ENCODE peak calls at places on chromosomes 12 and 14, in five cellular contexts. Z is stomach, Q is trophoblast cell, R is cardiac muscle cell, C is psoas muscle. H is an unnamed sample. For H3K4me1, the result is how much of the 10 kb centered on the place peaks cover.

GRCh38 chr12:114339626-114340025 is 66.3 kb downstream of the TBX5 start:
- DNase-seq in Z (no peak), Q (no peak), R (no peak), C (no peak), H (no peak)

GRCh38 chr12:57231276-57232021 is 1.9 kb downstream of the SHMT2 start:
- DNase-seq in Z (no peak), Q (no peak), R (no peak), C (no peak), H (no peak)

GRCh38 chr12:52186135-52186840 is 5.5 kb downstream of the KRT80 start:
- DNase-seq in Z (no peak), Q (peak), R (no peak), C (no peak), H (no peak)

GRCh38 chr12:42552822-42553221 is 36.7 kb downstream of the PRICKLE1 start:
- DNase-seq in Z (no peak), Q (peak), R (no peak), C (no peak), H (no peak)

GRCh38 chr14:90381011-90381790 is 15.6 kb upstream of the CALM1 start:
- DNase-seq in Z (peak), Q (no peak), R (peak), C (peak), H (no peak)

GRCh38 chr12:116213014-116213413 is 64.5 kb downstream of the MED13L start:
- DNase-seq in Z (no peak), Q (no peak), R (no peak), C (no peak), H (no peak)

GRCh38 chr12:64450711-64451486 is 1.0 kb upstream of the TBK1 start:
- DNase-seq in Z (no peak), Q (peak), R (peak), C (no peak), H (no peak)

GRCh38 chr14:105616802-105617192 is 90.4 kb downstream of the TMEM121 start:
- DNase-seq in Z (no peak), Q (no peak), R (no peak), C (no peak), H (peak)

GRCh38 chr12:8947737-8948136 is 1.7 kb downstream of the M6PR start:
- DNase-seq in Z (no peak), Q (no peak), R (no peak), C (no peak), H (no peak)

GRCh38 chr12:52980096-52980694 is 26.1 kb upstream of the EIF4B start:
- DNase-seq in Z (no peak), Q (no peak), R (no peak), C (no peak), H (no peak)

GRCh38 chr14:66444271-66444987 is 41.7 kb upstream of the CCDC196 start:
- DNase-seq in Z (no peak), Q (no peak), R (no peak), C (peak), H (no peak)

GRCh38 chr12:29929295-29929694 is 145.6 kb upstream of the TMTC1 start:
- DNase-seq in Z (no peak), Q (no peak), R (no peak), C (no peak), H (no peak)

GRCh38 chr12:123602651-123603195 is 824 bp downstream of the DDX55 start:
- DNase-seq in Z (peak), Q (peak), R (no peak), C (no peak), H (no peak)

GRCh38 chr14:68173227-68173972 is 353.8 kb downstream of the RAD51B start:
- DNase-seq in Z (no peak), Q (no peak), R (no peak), C (no peak), H (no peak)
- H3K4me1 ChIP-seq in Z (half or more), Q (under half), R (under half), C (under half), H (under half)

DNA sequence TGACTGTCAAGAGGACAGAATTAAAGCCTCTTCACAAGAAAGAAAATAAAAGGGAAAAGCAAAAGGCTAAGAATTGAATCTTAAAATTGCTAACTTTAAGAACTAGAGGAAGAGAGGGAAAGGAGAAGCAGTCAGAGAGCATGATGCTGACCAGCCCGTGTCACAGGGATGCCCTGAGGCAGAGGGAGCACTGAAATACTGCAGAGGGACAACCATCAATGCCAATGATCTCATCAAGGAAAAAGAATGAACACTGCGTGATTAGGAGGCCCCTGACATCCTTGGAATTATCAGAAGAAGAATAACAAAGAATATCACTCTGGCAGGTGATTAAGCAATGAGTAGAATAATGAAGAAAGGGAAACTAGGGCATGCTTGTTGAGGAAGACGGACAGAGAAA is 252.2 kb upstream of the GRIP1 start:
- DNase-seq in Z (no peak), Q (peak), R (no peak), C (no peak), H (no peak)
- H3K27ac ChIP-seq in Z (no peak), Q (peak), R (no peak), C (no peak), H (no peak)

DNA sequence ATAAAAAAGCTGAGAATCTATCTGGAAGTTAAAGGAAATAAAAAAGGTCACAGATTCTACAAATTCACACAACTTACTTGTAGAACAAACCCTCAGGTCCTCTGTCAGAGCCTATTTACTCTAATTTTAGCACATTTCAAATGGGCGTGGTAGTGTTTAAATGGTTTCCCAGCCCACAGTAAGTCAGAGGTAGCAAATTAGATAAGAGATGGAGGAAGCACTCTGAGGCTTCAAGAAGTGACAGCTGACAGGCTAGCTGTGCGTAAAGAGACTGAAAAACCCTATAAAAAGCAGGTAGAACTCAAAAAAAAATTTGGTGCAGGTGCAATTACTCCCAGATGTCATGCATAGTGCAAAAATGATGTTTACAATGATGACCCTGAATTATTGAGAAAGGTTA is 7.5 kb downstream of the BHLHE41 start:
- DNase-seq in Z (no peak), Q (no peak), R (no peak), C (no peak), H (no peak)
- H3K4me1 ChIP-seq in Z (half or more), Q (under half), R (under half), C (half or more), H (under half)

GRCh38 chr12:109589691-109590245 is 16.2 kb downstream of the MVK start:
- DNase-seq in Z (no peak), Q (no peak), R (no peak), C (no peak), H (no peak)

GRCh38 chr12:109587921-109588320 is 14.3 kb downstream of the MVK start:
- DNase-seq in Z (no peak), Q (no peak), R (no peak), C (no peak), H (no peak)

GRCh38 chr12:109590566-109590965 is 17.0 kb downstream of the MVK start:
- DNase-seq in Z (no peak), Q (no peak), R (no peak), C (no peak), H (no peak)

GRCh38 chr12:109589240-109589590 is 15.6 kb downstream of the MVK start:
- DNase-seq in Z (no peak), Q (no peak), R (no peak), C (no peak), H (no peak)

GRCh38 chr12:109588461-109589239 is 15.1 kb downstream of the MVK start:
- DNase-seq in Z (no peak), Q (no peak), R (no peak), C (no peak), H (peak)
- H3K27ac ChIP-seq in Z (no peak), Q (no peak), R (no peak), C (no peak), H (no peak)

GRCh38 chr12:11810962-11811361 is 161.5 kb downstream of the ETV6 start:
- DNase-seq in Z (no peak), Q (no peak), R (no peak), C (no peak), H (no peak)
- H3K4me1 ChIP-seq in Z (half or more), Q (under half), R (under half), C (under half), H (under half)

DNA sequence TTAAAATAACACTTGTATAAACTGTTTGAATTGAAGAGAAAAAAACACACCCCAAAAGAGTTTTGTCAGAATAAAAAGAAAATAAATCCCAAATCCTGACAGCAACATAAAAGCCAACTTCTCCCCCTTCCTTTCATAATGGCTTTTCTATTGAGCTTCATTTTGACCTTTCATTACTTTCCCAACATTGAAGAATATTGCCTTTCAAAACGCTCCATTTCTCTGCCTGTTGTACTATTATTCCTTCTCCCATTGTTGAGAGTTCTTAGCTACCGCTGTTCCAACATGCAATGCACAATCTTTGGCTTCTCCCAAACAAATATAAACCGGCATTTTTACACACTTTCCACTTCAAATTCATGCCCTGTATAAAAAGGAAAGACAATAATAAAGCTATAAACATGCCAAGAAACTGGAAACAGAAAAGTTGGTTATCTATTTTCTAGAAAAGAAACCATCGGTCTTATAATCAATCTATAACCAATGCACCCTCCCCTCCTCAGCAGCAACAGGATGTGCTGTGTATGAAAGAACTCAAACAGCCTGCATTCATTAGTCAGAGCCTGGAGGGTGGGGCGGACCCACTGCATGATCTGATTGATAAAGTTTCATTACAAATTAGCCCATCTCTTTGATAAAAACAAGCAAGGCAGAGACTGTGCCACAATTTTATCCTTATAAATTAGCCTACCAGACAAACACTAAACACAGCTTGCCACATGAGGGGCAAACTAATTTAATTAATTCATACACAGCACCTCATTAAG is 448.3 kb downstream of the BCAT1 start:
- DNase-seq in Z (no peak), Q (no peak), R (no peak), C (no peak), H (no peak)
- H3K27ac ChIP-seq in Z (peak), Q (no peak), R (no peak), C (no peak), H (no peak)

GRCh38 chr14:56810341-56810740 is at the start of gene OTX2:
- DNase-seq in Z (no peak), Q (no peak), R (no peak), C (no peak), H (no peak)

GRCh38 chr14:56810850-56811595 is 744 bp upstream of the OTX2 start:
- DNase-seq in Z (no peak), Q (no peak), R (no peak), C (no peak), H (no peak)

GRCh38 chr14:56813143-56813551 is 2.9 kb upstream of the OTX2 start:
- DNase-seq in Z (no peak), Q (no peak), R (no peak), C (no peak), H (no peak)

GRCh38 chr14:56812364-56813103 is 2.3 kb upstream of the OTX2 start:
- DNase-seq in Z (no peak), Q (no peak), R (no peak), C (no peak), H (no peak)

DNA sequence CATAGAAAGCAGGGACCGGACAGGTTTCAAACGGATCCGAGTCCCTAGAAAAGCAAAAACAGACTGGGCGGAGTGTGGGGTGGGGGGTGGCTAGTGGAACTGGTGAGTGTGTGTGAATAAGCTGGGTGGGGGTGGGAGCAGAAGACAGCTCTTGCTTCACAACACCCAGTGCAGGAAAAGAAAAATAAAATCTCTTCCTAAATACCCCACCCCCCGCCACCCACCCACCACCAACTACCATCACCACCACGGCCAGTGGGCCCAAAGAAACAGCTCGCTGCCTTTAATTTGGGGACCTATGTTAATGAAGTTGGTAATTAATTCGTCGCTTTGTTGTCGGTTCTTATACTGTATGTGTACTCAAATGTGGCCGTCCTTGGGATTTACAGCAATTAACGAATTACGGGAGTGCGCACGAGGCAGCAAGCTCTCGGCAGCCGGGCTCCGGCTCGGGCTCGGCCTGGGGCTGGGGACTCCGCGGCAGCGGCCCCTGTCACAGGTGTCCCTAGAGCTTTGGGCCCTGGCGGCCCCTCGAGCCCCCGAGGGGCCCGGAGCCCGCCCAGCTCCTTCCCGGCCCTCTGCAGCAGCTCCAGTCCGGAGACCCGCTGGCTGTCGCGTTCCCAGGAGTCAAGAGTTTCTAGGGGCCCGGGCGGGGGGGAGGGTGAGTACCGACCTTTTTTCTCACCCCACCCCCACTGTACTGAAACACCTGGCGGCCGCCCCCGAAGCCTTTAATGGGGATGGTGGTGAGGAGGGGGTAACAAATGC is 1.5 kb upstream of the OTX2 start:
- DNase-seq in Z (no peak), Q (no peak), R (no peak), C (no peak), H (no peak)
- H3K4me1 ChIP-seq in Z (under half), Q (under half), R (under half), C (under half), H (under half)

DNA sequence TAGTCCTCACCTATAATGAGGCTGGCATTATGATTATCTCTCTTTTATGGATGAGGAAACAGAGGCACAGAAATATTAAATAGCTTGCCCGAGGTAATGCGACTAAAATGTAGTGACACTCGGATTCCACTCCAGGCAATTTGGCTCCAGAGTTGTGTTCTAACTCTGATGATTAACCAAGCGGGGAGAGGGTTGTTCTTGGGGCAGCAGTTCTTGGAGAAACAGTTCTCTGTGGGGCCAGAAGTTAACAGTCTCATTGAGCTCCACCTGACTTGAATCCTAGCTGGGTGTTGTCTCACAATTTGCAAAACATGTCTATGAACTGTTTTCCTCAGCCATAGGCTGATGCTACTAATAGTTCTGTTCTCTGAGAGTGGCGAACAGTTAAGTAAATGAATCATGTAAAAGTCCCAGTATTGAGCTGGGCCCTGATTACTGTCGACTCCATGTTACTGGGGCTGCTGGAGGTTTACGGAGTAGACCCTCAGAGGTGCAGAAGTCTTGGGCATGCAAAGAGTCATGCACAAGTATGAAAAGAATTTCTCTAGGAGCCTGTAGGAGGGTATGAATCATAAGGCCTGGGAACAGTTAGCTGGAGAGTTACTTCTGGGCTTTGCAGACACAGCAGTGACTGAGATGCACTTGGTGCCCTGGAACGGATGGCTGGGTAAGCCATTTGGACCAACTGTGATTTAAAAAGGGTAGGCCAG is 15.4 kb upstream of the NIN start:
- DNase-seq in Z (no peak), Q (peak), R (no peak), C (no peak), H (no peak)
- H3K27ac ChIP-seq in Z (no peak), Q (no peak), R (no peak), C (no peak), H (no peak)

DNA sequence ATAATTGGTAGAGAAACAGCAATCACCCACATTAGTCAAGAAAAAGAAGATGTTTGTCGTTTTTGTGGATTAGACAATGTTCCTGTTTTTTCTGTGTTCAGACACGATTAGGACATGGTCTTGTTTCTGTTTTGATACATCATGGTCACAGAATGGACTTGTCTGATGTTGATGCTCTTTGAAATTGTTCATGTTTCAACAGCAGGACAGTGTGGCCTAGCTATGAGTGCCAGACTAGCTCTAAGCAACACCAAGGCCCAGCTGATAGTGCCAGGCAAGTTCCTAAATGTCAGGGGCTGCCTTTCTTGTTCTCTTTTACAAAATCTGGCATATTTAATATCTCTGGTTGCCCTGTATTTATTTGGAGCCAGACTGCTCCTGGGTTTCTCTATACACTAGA is 40.9 kb upstream of the TOMM20L start:
- DNase-seq in Z (no peak), Q (no peak), R (no peak), C (no peak), H (no peak)
- H3K4me1 ChIP-seq in Z (under half), Q (under half), R (under half), C (under half), H (under half)

GRCh38 chr14:71720978-71721624 is 211.1 kb upstream of the RGS6 start:
- DNase-seq in Z (no peak), Q (peak), R (peak), C (no peak), H (no peak)
- H3K27ac ChIP-seq in Z (no peak), Q (no peak), R (no peak), C (no peak), H (no peak)

H was measured in upper lobe of right lung.